ENCODE peak calls at places on chromosomes 5 and 9, in four cellular contexts. L, P, D and J are unnamed samples.

GRCh38 chr5:51669095-51669494 is 285.8 kb downstream of the ISL1 start:
- DNase-seq in L (no peak), D (no peak), P (no peak), J (no peak)

GRCh38 chr5:42553461-42553860 is 130.2 kb downstream of the GHR start:
- DNase-seq in L (no peak), P (no peak), D (no peak), J (no peak)

GRCh38 chr5:127892467-127893207 is 189.4 kb downstream of the CCDC192 start:
- DNase-seq in P (no peak), L (no peak), D (peak), J (no peak)

GRCh38 chr9:134234001-134234660 is 69.8 kb upstream of the RNU6ATAC start:
- DNase-seq in P (no peak), L (no peak), D (no peak), J (no peak)

GRCh38 chr9:135098400-135099105 is 11.1 kb downstream of the OLFM1 start:
- DNase-seq in D (no peak), L (peak), P (no peak), J (no peak)

GRCh38 chr9:7777776-7778175 is 21.8 kb downstream of the DMAC1 start:
- DNase-seq in L (no peak), D (no peak), P (no peak), J (no peak)

GRCh38 chr9:79617395-79617794 is 45.6 kb downstream of the TLE4 start:
- DNase-seq in D (no peak), L (no peak), P (peak), J (no peak)

GRCh38 chr5:132063090-132063911 is 2.8 kb downstream of the IL3 start:
- DNase-seq in D (peak), L (peak), P (peak), J (no peak)

GRCh38 chr5:75010838-75011237 is 41.5 kb downstream of the GCNT4 start:
- DNase-seq in L (no peak), D (no peak), P (no peak), J (no peak)

GRCh38 chr9:14563902-14564578 is 129.2 kb downstream of the ZDHHC21 start:
- DNase-seq in L (no peak), D (no peak), P (no peak), J (no peak)

GRCh38 chr9:111356567-111357244 is 26.7 kb upstream of the OR2K2 start:
- DNase-seq in L (no peak), P (no peak), D (peak), J (peak)

GRCh38 chr9:133537257-133537656 is 2.8 kb downstream of the ADAMTSL2 start:
- DNase-seq in P (no peak), L (no peak), D (no peak), J (no peak)

DNA sequence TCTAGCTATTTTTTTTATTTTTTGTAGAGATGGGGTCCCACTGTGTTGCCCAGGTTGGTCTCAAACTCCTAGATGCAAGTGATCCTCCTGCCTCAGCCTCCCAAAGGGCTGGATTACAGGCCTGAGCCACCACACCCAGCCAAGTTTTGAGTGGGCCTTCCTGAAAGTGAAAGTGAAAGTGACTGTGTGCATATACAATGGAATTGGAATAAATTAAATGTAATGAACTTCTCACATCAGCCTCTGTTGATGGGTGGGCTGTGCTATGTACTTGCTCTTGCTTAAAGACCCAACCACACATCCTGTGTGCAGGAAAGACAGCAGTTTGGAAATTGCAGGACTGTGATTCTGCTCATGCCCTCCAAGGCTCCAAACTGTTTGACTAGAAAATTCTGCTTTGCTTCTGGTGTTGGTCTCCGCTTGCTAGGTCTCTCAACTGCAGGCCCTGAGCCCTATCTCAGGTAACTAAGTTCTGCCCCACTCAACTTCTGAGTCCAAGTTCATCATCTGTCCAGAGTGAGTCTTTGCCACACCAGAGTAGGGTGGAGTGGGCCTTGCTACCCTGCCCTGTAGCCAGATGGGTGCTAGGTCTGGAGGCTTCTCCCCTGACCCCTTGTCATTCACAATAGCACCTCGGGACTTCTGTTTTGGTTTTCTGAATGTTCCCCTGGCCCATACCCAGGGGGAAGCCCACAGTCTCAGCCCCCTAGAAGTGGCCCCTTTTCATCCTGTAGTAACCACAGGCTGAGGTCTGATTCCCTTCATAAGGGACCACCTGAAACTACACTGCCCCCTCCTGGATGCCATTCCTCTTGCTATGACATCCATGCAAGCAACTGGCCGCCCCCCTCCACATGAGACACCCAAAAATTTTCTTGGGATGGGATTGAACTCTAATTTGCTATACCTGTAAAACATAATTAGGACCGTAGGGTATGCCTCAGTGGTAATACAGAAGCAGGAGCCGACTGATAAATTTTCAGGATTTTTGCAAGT is 36.5 kb upstream of the RAD23B start:
- DNase-seq in D (no peak), P (no peak), L (peak), J (no peak)
- TF ChIP-seq CTCF in D (peak), P (no peak), L (peak), J (no peak)

DNA sequence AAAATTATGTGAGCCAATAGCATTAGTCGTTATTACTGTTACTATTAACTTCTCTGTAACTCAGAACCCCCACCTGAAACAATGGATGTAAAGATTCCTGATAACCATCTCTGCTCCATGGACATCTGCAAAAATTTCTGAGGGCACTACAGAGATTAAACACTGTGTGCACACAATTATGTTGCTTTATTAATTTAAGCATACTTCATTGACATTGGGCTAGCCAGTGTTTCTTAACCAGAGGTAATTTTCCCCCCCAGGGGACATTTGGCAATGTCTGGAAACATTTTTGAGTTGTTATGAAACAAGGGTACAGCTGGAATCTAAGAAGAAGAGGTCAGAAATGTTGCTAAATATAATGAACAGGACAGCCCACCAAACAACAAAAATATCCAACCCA is 19.3 kb downstream of the SLIT3 start:
- DNase-seq in D (no peak), L (no peak), P (no peak), J (no peak)
- H3K4me3 ChIP-seq in D (no peak), L (no peak), P (no peak), J (no peak)

GRCh38 chr9:36980148-36980974 is 53.7 kb downstream of the PAX5 start:
- DNase-seq in L (peak), D (peak), P (no peak), J (no peak)
- TF ChIP-seq CTCF in L (peak), D (peak), P (no peak), J (no peak)

DNA sequence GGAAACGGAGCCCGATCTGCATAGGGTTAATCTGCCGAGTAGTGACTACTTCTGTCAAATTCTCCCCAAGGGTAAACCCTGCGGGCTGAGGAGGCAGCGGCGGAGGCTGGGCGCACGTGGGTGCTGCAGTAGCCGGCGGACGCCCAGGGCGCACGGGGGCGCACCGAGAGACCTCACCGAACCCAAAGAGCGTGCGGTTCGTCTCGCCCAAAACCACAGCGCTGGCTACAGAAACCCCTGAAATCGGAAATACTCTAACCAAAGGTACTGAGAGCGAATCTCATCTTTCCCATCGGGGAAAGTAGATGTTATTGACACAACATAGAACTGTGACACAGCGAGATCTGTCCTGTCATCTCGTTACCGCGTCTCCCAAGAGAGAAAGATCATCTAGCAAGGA is 56.0 kb upstream of the SHC3 start:
- DNase-seq in D (no peak), L (peak), P (no peak), J (no peak)
- H3K4me3 ChIP-seq in D (no peak), L (peak), P (no peak), J (no peak)

DNA sequence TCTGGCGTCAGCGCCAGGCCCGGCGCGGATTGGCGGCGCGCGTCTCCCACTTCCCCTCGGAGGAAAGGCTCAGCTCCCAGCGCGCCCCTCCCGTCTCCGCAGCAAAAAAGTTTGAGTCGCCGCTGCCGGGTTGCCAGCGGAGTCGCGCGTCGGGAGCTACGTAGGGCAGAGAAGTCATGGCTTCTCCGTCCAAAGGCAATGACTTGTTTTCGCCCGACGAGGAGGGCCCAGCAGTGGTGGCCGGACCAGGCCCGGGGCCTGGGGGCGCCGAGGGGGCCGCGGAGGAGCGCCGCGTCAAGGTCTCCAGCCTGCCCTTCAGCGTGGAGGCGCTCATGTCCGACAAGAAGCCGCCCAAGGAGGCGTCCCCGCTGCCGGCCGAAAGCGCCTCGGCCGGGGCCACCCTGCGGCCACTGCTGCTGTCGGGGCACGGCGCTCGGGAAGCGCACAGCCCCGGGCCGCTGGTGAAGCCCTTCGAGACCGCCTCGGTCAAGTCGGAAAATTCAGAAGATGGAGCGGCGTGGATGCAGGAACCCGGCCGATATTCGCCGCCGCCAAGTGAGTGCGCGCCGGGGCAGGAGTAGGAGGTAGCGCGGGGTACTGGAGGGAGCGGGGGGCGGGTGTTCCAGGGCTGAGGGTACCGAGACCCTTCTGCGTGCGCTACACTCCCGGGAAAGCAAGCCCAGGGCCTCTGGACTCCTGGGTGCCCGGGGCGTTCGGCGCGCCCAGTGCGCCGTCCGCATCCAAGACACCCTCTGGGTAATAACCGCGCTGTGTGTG is at the start of gene MSX2:
- DNase-seq in L (peak), D (peak), P (peak), J (peak)
- TF ChIP-seq CTCF in L (no peak), D (no peak), P (no peak), J (no peak)

GRCh38 chr5:59586811-59587340 is 306.6 kb downstream of the PDE4D start:
- DNase-seq in D (no peak), P (no peak), L (no peak), J (no peak)
- H3K4me3 ChIP-seq in D (no peak), P (peak), L (peak), J (peak)

DNA sequence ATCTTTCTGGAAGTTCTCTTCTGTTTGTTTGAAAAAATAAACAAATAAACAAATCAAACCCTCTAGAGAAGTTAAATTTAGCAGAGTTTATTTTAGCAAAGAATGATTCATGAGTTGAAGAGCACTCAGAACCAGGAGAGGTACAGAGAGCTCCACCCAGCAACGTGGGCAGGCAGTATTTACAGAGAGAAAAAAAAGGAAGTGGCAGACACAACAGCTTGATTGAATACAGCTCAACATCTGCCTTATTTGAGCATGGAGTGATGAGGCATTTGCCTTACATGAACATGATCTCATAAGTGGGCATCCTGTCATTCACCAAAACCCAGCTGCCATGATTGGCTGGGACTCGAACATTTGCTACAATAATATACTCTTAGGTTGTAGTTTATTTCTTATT is 381.6 kb upstream of the ADAMTS16 start:
- DNase-seq in D (no peak), L (no peak), P (no peak), J (no peak)
- TF ChIP-seq CTCF in D (no peak), L (no peak), P (no peak), J (no peak)